ENCODE peak calls at places on chromosomes 2 and 18, in eight cellular contexts. One of them, this sample, is unnamed.
A peak's percentile ranks its signal among the peaks of the same experiment; 100 is the strongest.

GRCh38 chr18:65876310-65876709 is 125.5 kb downstream of the CDH7 start:
- DNase-seq in esophagus squamous epithelium: no peak
- DNase-seq in fibroblast of lung: no peak
- DNase-seq in sigmoid colon: no peak
- DNase-seq in colonic mucosa: no peak
- DNase-seq in fibroblast of mammary gland: no peak
- DNase-seq in A549: no peak
- DNase-seq in uterus: no peak
- DNase-seq in this sample: no peak

GRCh38 chr2:41954304-41955291 is 93.2 kb upstream of the PKDCC start:
- DNase-seq in esophagus squamous epithelium: no peak
- DNase-seq in fibroblast of lung: no peak
- DNase-seq in sigmoid colon: no peak
- DNase-seq in colonic mucosa: no peak
- DNase-seq in fibroblast of mammary gland: no peak
- DNase-seq in A549: no peak
- DNase-seq in uterus: no peak
- DNase-seq in this sample: no peak

GRCh38 chr2:27973592-27973991 is 83.1 kb downstream of the BABAM2 start:
- DNase-seq in esophagus squamous epithelium: no peak
- DNase-seq in fibroblast of lung: peak; percentile 41
- DNase-seq in sigmoid colon: no peak
- DNase-seq in colonic mucosa: no peak
- DNase-seq in fibroblast of mammary gland: no peak
- DNase-seq in A549: peak; percentile 54
- DNase-seq in uterus: no peak
- DNase-seq in this sample: no peak

GRCh38 chr2:63040586-63040985 is 10.0 kb upstream of the OTX1 start:
- DNase-seq in esophagus squamous epithelium: no peak
- DNase-seq in fibroblast of lung: no peak
- DNase-seq in sigmoid colon: no peak
- DNase-seq in colonic mucosa: no peak
- DNase-seq in fibroblast of mammary gland: no peak
- DNase-seq in A549: no peak
- DNase-seq in uterus: no peak
- DNase-seq in this sample: no peak

GRCh38 chr2:67717692-67718091 is 320.6 kb downstream of the ETAA1 start:
- DNase-seq in esophagus squamous epithelium: no peak
- DNase-seq in fibroblast of lung: no peak
- DNase-seq in sigmoid colon: no peak
- DNase-seq in colonic mucosa: no peak
- DNase-seq in fibroblast of mammary gland: peak; percentile 6
- DNase-seq in A549: no peak
- DNase-seq in uterus: no peak
- DNase-seq in this sample: no peak

GRCh38 chr2:240433973-240434727 is 1.3 kb upstream of the GPC1 start:
- DNase-seq in esophagus squamous epithelium: no peak
- DNase-seq in fibroblast of lung: peak; percentile 97
- DNase-seq in sigmoid colon: peak; percentile 82
- DNase-seq in colonic mucosa: no peak
- DNase-seq in fibroblast of mammary gland: peak; percentile 99
- DNase-seq in A549: peak; percentile 84
- DNase-seq in uterus: peak; percentile 84
- DNase-seq in this sample: peak; percentile 37

GRCh38 chr2:235618039-235618438 is 124.2 kb downstream of the AGAP1 start:
- DNase-seq in esophagus squamous epithelium: no peak
- DNase-seq in fibroblast of lung: peak; percentile 92
- DNase-seq in sigmoid colon: no peak
- DNase-seq in colonic mucosa: no peak
- DNase-seq in fibroblast of mammary gland: peak; percentile 71
- DNase-seq in A549: no peak
- DNase-seq in uterus: no peak
- DNase-seq in this sample: no peak

GRCh38 chr18:53971331-53971730 is 253.1 kb downstream of the MBD2 start:
- DNase-seq in esophagus squamous epithelium: no peak
- DNase-seq in fibroblast of lung: peak; percentile 25
- DNase-seq in sigmoid colon: no peak
- DNase-seq in colonic mucosa: no peak
- DNase-seq in fibroblast of mammary gland: no peak
- DNase-seq in A549: no peak
- DNase-seq in uterus: no peak
- DNase-seq in this sample: no peak

GRCh38 chr2:66495788-66496640 is 61.1 kb downstream of the MEIS1 start:
- DNase-seq in esophagus squamous epithelium: no peak
- DNase-seq in fibroblast of lung: peak; percentile 88
- DNase-seq in sigmoid colon: peak; percentile 79
- DNase-seq in colonic mucosa: peak; percentile 23
- DNase-seq in fibroblast of mammary gland: peak; percentile 94
- DNase-seq in A549: peak; percentile 74
- DNase-seq in uterus: peak; percentile 79
- DNase-seq in this sample: peak; percentile 31

GRCh38 chr2:39524061-39524460 is 87.0 kb upstream of the MAP4K3 start:
- DNase-seq in esophagus squamous epithelium: no peak
- DNase-seq in fibroblast of lung: no peak
- DNase-seq in sigmoid colon: no peak
- DNase-seq in colonic mucosa: no peak
- DNase-seq in fibroblast of mammary gland: peak; percentile 37
- DNase-seq in A549: no peak
- DNase-seq in uterus: no peak
- DNase-seq in this sample: no peak

GRCh38 chr2:98822301-98823164 is 91.6 kb upstream of the MGAT4A start:
- DNase-seq in esophagus squamous epithelium: no peak
- DNase-seq in fibroblast of lung: no peak
- DNase-seq in sigmoid colon: no peak
- DNase-seq in colonic mucosa: no peak
- DNase-seq in fibroblast of mammary gland: no peak
- DNase-seq in A549: no peak
- DNase-seq in uterus: no peak
- DNase-seq in this sample: no peak

GRCh38 chr18:5582849-5583667 is 39.3 kb upstream of the EPB41L3 start:
- DNase-seq in esophagus squamous epithelium: no peak
- DNase-seq in fibroblast of lung: peak; percentile 88
- DNase-seq in sigmoid colon: no peak
- DNase-seq in colonic mucosa: no peak
- DNase-seq in fibroblast of mammary gland: peak; percentile 47
- DNase-seq in A549: no peak
- DNase-seq in uterus: no peak
- DNase-seq in this sample: no peak

GRCh38 chr2:54755641-54756326 is 32.3 kb downstream of the EML6 start:
- DNase-seq in esophagus squamous epithelium: no peak
- DNase-seq in fibroblast of lung: no peak
- DNase-seq in sigmoid colon: no peak
- DNase-seq in colonic mucosa: no peak
- DNase-seq in fibroblast of mammary gland: no peak
- DNase-seq in A549: no peak
- DNase-seq in uterus: no peak
- DNase-seq in this sample: peak; percentile 36

GRCh38 chr2:105641389-105641811 is 103.3 kb upstream of the NCK2 start:
- DNase-seq in esophagus squamous epithelium: no peak
- DNase-seq in fibroblast of lung: no peak
- DNase-seq in sigmoid colon: no peak
- DNase-seq in colonic mucosa: no peak
- DNase-seq in fibroblast of mammary gland: no peak
- DNase-seq in A549: no peak
- DNase-seq in uterus: no peak
- DNase-seq in this sample: no peak

GRCh38 chr2:24359701-24360049 is 661 bp downstream of the ITSN2 start:
- DNase-seq in esophagus squamous epithelium: no peak
- DNase-seq in fibroblast of lung: no peak
- DNase-seq in sigmoid colon: peak; percentile 82
- DNase-seq in colonic mucosa: peak; percentile 69
- DNase-seq in fibroblast of mammary gland: peak; percentile 25
- DNase-seq in A549: no peak
- DNase-seq in uterus: peak; percentile 38
- DNase-seq in this sample: no peak

GRCh38 chr2:74179063-74179865 is 585 bp upstream of the MOB1A start:
- DNase-seq in esophagus squamous epithelium: no peak
- DNase-seq in fibroblast of lung: no peak
- DNase-seq in sigmoid colon: no peak
- DNase-seq in colonic mucosa: no peak
- DNase-seq in fibroblast of mammary gland: no peak
- DNase-seq in A549: no peak
- DNase-seq in uterus: no peak
- DNase-seq in this sample: no peak

GRCh38 chr2:227464356-227464755 is 7.6 kb upstream of the AGFG1 start:
- DNase-seq in esophagus squamous epithelium: no peak
- DNase-seq in fibroblast of lung: no peak
- DNase-seq in sigmoid colon: no peak
- DNase-seq in colonic mucosa: no peak
- DNase-seq in fibroblast of mammary gland: no peak
- DNase-seq in A549: no peak
- DNase-seq in uterus: no peak
- DNase-seq in this sample: no peak

GRCh38 chr2:176830362-176830761 is 382.2 kb upstream of the HNRNPA3 start:
- DNase-seq in esophagus squamous epithelium: no peak
- DNase-seq in fibroblast of lung: no peak
- DNase-seq in sigmoid colon: no peak
- DNase-seq in colonic mucosa: no peak
- DNase-seq in fibroblast of mammary gland: no peak
- DNase-seq in A549: peak; percentile 14
- DNase-seq in uterus: no peak
- DNase-seq in this sample: no peak
- TF ChIP-seq CTCF in esophagus squamous epithelium: no peak
- TF ChIP-seq CTCF in fibroblast of lung: no peak
- TF ChIP-seq CTCF in sigmoid colon: no peak
- TF ChIP-seq CTCF in colonic mucosa: no peak
- TF ChIP-seq CTCF in fibroblast of mammary gland: peak; percentile 1
- TF ChIP-seq CTCF in A549: no peak
- TF ChIP-seq CTCF in uterus: no peak
- TF ChIP-seq CTCF in this sample: peak; percentile 33

GRCh38 chr2:215136669-215137328 is 1.6 kb downstream of the ABCA12 start:
- DNase-seq in esophagus squamous epithelium: no peak
- DNase-seq in fibroblast of lung: peak; percentile 71
- DNase-seq in sigmoid colon: no peak
- DNase-seq in colonic mucosa: no peak
- DNase-seq in fibroblast of mammary gland: peak; percentile 61
- DNase-seq in A549: no peak
- DNase-seq in uterus: no peak
- DNase-seq in this sample: no peak
- H3K4me3 ChIP-seq in esophagus squamous epithelium: peak overlapping the region; percentile 0
- H3K4me3 ChIP-seq in fibroblast of lung: no peak overlapping the region
- H3K4me3 ChIP-seq in sigmoid colon: no peak overlapping the region
- H3K4me3 ChIP-seq in colonic mucosa: no peak overlapping the region
- H3K4me3 ChIP-seq in fibroblast of mammary gland: no peak overlapping the region
- H3K4me3 ChIP-seq in A549: no peak overlapping the region
- H3K4me3 ChIP-seq in uterus: no peak overlapping the region
- H3K4me3 ChIP-seq in this sample: peak overlapping the region; percentile 53

GRCh38 chr2:238082858-238083257 is 17.3 kb upstream of the ESPNL start:
- DNase-seq in esophagus squamous epithelium: no peak
- DNase-seq in fibroblast of lung: no peak
- DNase-seq in sigmoid colon: no peak
- DNase-seq in colonic mucosa: no peak
- DNase-seq in fibroblast of mammary gland: no peak
- DNase-seq in A549: no peak
- DNase-seq in uterus: no peak
- DNase-seq in this sample: no peak

GRCh38 chr2:238081561-238081960 is 18.6 kb upstream of the ESPNL start:
- DNase-seq in esophagus squamous epithelium: no peak
- DNase-seq in fibroblast of lung: no peak
- DNase-seq in sigmoid colon: no peak
- DNase-seq in colonic mucosa: no peak
- DNase-seq in fibroblast of mammary gland: no peak
- DNase-seq in A549: no peak
- DNase-seq in uterus: no peak
- DNase-seq in this sample: no peak

GRCh38 chr2:238085899-238086298 is 14.2 kb upstream of the ESPNL start:
- DNase-seq in esophagus squamous epithelium: no peak
- DNase-seq in fibroblast of lung: no peak
- DNase-seq in sigmoid colon: no peak
- DNase-seq in colonic mucosa: no peak
- DNase-seq in fibroblast of mammary gland: no peak
- DNase-seq in A549: no peak
- DNase-seq in uterus: no peak
- DNase-seq in this sample: no peak

GRCh38 chr2:238082151-238082550 is 18.0 kb upstream of the ESPNL start:
- DNase-seq in esophagus squamous epithelium: no peak
- DNase-seq in fibroblast of lung: no peak
- DNase-seq in sigmoid colon: no peak
- DNase-seq in colonic mucosa: no peak
- DNase-seq in fibroblast of mammary gland: no peak
- DNase-seq in A549: no peak
- DNase-seq in uterus: no peak
- DNase-seq in this sample: no peak

GRCh38 chr2:238083919-238084318 is 16.2 kb upstream of the ESPNL start:
- DNase-seq in esophagus squamous epithelium: no peak
- DNase-seq in fibroblast of lung: no peak
- DNase-seq in sigmoid colon: no peak
- DNase-seq in colonic mucosa: no peak
- DNase-seq in fibroblast of mammary gland: no peak
- DNase-seq in A549: no peak
- DNase-seq in uterus: no peak
- DNase-seq in this sample: no peak
- TF ChIP-seq CTCF in esophagus squamous epithelium: no peak
- TF ChIP-seq CTCF in fibroblast of lung: no peak
- TF ChIP-seq CTCF in sigmoid colon: no peak
- TF ChIP-seq CTCF in colonic mucosa: no peak
- TF ChIP-seq CTCF in fibroblast of mammary gland: no peak
- TF ChIP-seq CTCF in A549: no peak
- TF ChIP-seq CTCF in uterus: no peak
- TF ChIP-seq CTCF in this sample: no peak

GRCh38 chr2:127235082-127235702 is 15.1 kb upstream of the CYP27C1 start:
- DNase-seq in esophagus squamous epithelium: no peak
- DNase-seq in fibroblast of lung: no peak
- DNase-seq in sigmoid colon: no peak
- DNase-seq in colonic mucosa: no peak
- DNase-seq in fibroblast of mammary gland: no peak
- DNase-seq in A549: no peak
- DNase-seq in uterus: no peak
- DNase-seq in this sample: no peak

GRCh38 chr2:127231130-127231865 is 11.2 kb upstream of the CYP27C1 start:
- DNase-seq in esophagus squamous epithelium: no peak
- DNase-seq in fibroblast of lung: no peak
- DNase-seq in sigmoid colon: no peak
- DNase-seq in colonic mucosa: no peak
- DNase-seq in fibroblast of mammary gland: peak; percentile 58
- DNase-seq in A549: peak; percentile 60
- DNase-seq in uterus: no peak
- DNase-seq in this sample: no peak

GRCh38 chr2:127229555-127229954 is 9.5 kb upstream of the CYP27C1 start:
- DNase-seq in esophagus squamous epithelium: no peak
- DNase-seq in fibroblast of lung: no peak
- DNase-seq in sigmoid colon: no peak
- DNase-seq in colonic mucosa: no peak
- DNase-seq in fibroblast of mammary gland: no peak
- DNase-seq in A549: no peak
- DNase-seq in uterus: no peak
- DNase-seq in this sample: no peak

GRCh38 chr2:127228102-127228501 is 8.0 kb upstream of the CYP27C1 start:
- DNase-seq in esophagus squamous epithelium: no peak
- DNase-seq in fibroblast of lung: peak; percentile 76
- DNase-seq in sigmoid colon: no peak
- DNase-seq in colonic mucosa: no peak
- DNase-seq in fibroblast of mammary gland: peak; percentile 45
- DNase-seq in A549: no peak
- DNase-seq in uterus: no peak
- DNase-seq in this sample: no peak

DNA sequence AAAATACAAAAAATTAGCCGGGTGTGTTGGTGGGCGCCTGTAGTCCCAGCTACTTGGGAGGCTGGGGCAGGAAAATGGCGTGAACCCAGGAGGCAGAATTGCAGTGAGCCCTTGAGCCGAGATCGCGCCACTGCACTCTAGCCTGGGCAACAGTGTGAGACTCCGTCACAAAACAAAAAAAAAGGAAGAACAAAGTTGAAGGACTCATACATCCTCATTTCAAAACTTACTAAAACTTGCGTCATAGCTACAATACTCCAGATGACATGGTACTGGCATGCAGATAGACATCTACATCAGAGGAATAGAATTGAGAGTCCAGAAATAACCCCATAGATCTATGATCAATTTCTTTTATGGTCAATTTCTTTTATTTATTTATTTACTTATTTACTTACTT is 13.6 kb upstream of the CYP27C1 start:
- DNase-seq in esophagus squamous epithelium: no peak
- DNase-seq in fibroblast of lung: no peak
- DNase-seq in sigmoid colon: no peak
- DNase-seq in colonic mucosa: no peak
- DNase-seq in fibroblast of mammary gland: no peak
- DNase-seq in A549: no peak
- DNase-seq in uterus: no peak
- DNase-seq in this sample: no peak
- H3K4me3 ChIP-seq in esophagus squamous epithelium: no peak overlapping the region
- H3K4me3 ChIP-seq in fibroblast of lung: no peak overlapping the region
- H3K4me3 ChIP-seq in sigmoid colon: no peak overlapping the region
- H3K4me3 ChIP-seq in colonic mucosa: no peak overlapping the region
- H3K4me3 ChIP-seq in fibroblast of mammary gland: no peak overlapping the region
- H3K4me3 ChIP-seq in A549: no peak overlapping the region
- H3K4me3 ChIP-seq in uterus: no peak overlapping the region
- H3K4me3 ChIP-seq in this sample: no peak overlapping the region